ENCODE peak calls at places on chromosomes 5 and 9, in seven cellular contexts. R, F, H, G, Y, U and P are unnamed samples.

GRCh38 chr9:1619915-1620705 is 395.0 kb upstream of the SMARCA2 start:
- DNase-seq in R (peak; percentile 61), F (no peak), H (no peak), G (no peak), Y (no peak), U (no peak), P (no peak)

GRCh38 chr5:31066655-31067328 is 126.7 kb upstream of the CDH6 start:
- DNase-seq in R (no peak), F (no peak), H (no peak), G (no peak), Y (no peak), U (no peak), P (no peak)

GRCh38 chr5:72018158-72018803 is 89.0 kb upstream of the MAP1B start:
- DNase-seq in R (no peak), F (no peak), H (peak; percentile 45), G (no peak), Y (no peak), U (peak; percentile 55), P (no peak)

GRCh38 chr5:150513375-150514309 is 5.7 kb downstream of the NDST1 start:
- DNase-seq in R (peak; percentile 83), F (no peak), H (no peak), G (no peak), Y (no peak), U (no peak), P (no peak)

GRCh38 chr9:120236596-120236995 is 343.4 kb downstream of the CDK5RAP2 start:
- DNase-seq in R (no peak), F (no peak), H (no peak), G (no peak), Y (no peak), U (no peak), P (no peak)

GRCh38 chr5:136135536-136135935 is 2.9 kb downstream of the SMAD5 start:
- DNase-seq in R (no peak), F (no peak), H (no peak), G (no peak), Y (no peak), U (no peak), P (no peak)

GRCh38 chr9:35470894-35471293 is 19.0 kb upstream of the RUSC2 start:
- DNase-seq in R (peak; percentile 20), F (no peak), H (no peak), G (no peak), Y (no peak), U (no peak), P (no peak)

GRCh38 chr9:132244582-132245455 is 83.0 kb downstream of the NTNG2 start:
- DNase-seq in R (no peak), F (no peak), H (no peak), G (no peak), Y (no peak), U (peak; percentile 78), P (no peak)

GRCh38 chr5:73419414-73420390 is 28.9 kb downstream of the FOXD1 start:
- DNase-seq in R (no peak), F (no peak), H (no peak), G (no peak), Y (peak; percentile 49), U (no peak), P (no peak)

GRCh38 chr9:78238061-78239038 is 2.5 kb downstream of the CEP78 start:
- DNase-seq in R (no peak), F (no peak), H (no peak), G (no peak), Y (no peak), U (no peak), P (no peak)

GRCh38 chr5:139094154-139095131 is 103.7 kb downstream of the SIL1 start:
- DNase-seq in R (no peak), F (no peak), H (no peak), G (no peak), Y (no peak), U (no peak), P (no peak)

GRCh38 chr5:72288923-72289322 is 31.1 kb downstream of the MRPS27 start:
- DNase-seq in R (peak; percentile 62), F (peak; percentile 78), H (no peak), G (peak; percentile 33), Y (peak; percentile 47), U (peak; percentile 31), P (peak; percentile 98)

GRCh38 chr5:93621340-93621872 is 38.4 kb downstream of the NR2F1 start:
- DNase-seq in R (peak; percentile 87), F (peak; percentile 86), H (no peak), G (peak; percentile 91), Y (peak; percentile 84), U (peak; percentile 92), P (peak; percentile 71)

GRCh38 chr9:132609829-132610228 is 27.4 kb downstream of the BARHL1 start:
- DNase-seq in R (no peak), F (no peak), H (no peak), G (no peak), Y (no peak), U (no peak), P (no peak)

GRCh38 chr5:90802695-90803317 is 244.2 kb downstream of the ADGRV1 start:
- DNase-seq in R (peak; percentile 22), F (no peak), H (no peak), G (peak; percentile 12), Y (peak; percentile 9), U (no peak), P (peak; percentile 35)

GRCh38 chr5:167777746-167778145 is 513.7 kb upstream of the WWC1 start:
- DNase-seq in R (no peak), F (no peak), H (no peak), G (no peak), Y (no peak), U (no peak), P (no peak)

GRCh38 chr9:127177221-127177620 is 54.8 kb upstream of the ANGPTL2 start:
- DNase-seq in R (no peak), F (no peak), H (no peak), G (no peak), Y (no peak), U (no peak), P (no peak)

GRCh38 chr9:112091805-112092204 is 83.3 kb downstream of the SUSD1 start:
- DNase-seq in R (peak; percentile 73), F (peak; percentile 18), H (no peak), G (peak; percentile 42), Y (peak; percentile 39), U (peak; percentile 41), P (no peak)

GRCh38 chr5:123670981-123671557 is 159.1 kb downstream of the CSNK1G3 start:
- DNase-seq in R (peak; percentile 57), F (no peak), H (peak; percentile 7), G (peak; percentile 47), Y (peak; percentile 53), U (peak; percentile 59), P (peak; percentile 9)

GRCh38 chr9:1804128-1804865 is 210.8 kb upstream of the SMARCA2 start:
- DNase-seq in R (no peak), F (no peak), H (no peak), G (no peak), Y (no peak), U (no peak), P (no peak)

GRCh38 chr9:128243486-128244415 is 32.1 kb downstream of the GOLGA2 start:
- DNase-seq in R (no peak), F (no peak), H (no peak), G (no peak), Y (no peak), U (no peak), P (no peak)

GRCh38 chr5:95620870-95621838 is 1.3 kb downstream of the GPR150 start:
- DNase-seq in R (peak; percentile 7), F (no peak), H (peak; percentile 32), G (peak; percentile 48), Y (peak; percentile 54), U (peak; percentile 69), P (no peak)

GRCh38 chr9:136985853-136986252 is 3.1 kb downstream of the LCNL1 start:
- DNase-seq in R (no peak), F (no peak), H (no peak), G (no peak), Y (no peak), U (peak; percentile 53), P (no peak)

GRCh38 chr5:160506006-160507004 is 84.7 kb downstream of the PTTG1 start:
- DNase-seq in R (peak; percentile 86), F (no peak), H (peak; percentile 66), G (no peak), Y (no peak), U (peak; percentile 81), P (no peak)

GRCh38 chr9:32247173-32247572 is 137.3 kb upstream of the ACO1 start:
- DNase-seq in R (peak; percentile 35), F (no peak), H (no peak), G (no peak), Y (no peak), U (no peak), P (no peak)

GRCh38 chr5:141618030-141618803 is 583 bp downstream of the DIAPH1 start:
- DNase-seq in R (no peak), F (peak; percentile 60), H (peak; percentile 37), G (peak; percentile 35), Y (peak; percentile 15), U (peak; percentile 60), P (peak; percentile 7)

GRCh38 chr5:38846379-38846967 is 661 bp downstream of the OSMR start:
- DNase-seq in R (no peak), F (no peak), H (no peak), G (no peak), Y (no peak), U (no peak), P (no peak)

GRCh38 chr5:83764101-83764500 is 43.4 kb upstream of the HAPLN1 start:
- DNase-seq in R (no peak), F (no peak), H (no peak), G (no peak), Y (no peak), U (no peak), P (no peak)

GRCh38 chr9:69674741-69675438 is 2.7 kb upstream of the APBA1 start:
- DNase-seq in R (no peak), F (peak; percentile 56), H (no peak), G (no peak), Y (no peak), U (no peak), P (peak; percentile 14)

GRCh38 chr9:131667576-131667975 is 72.3 kb downstream of the RAPGEF1 start:
- DNase-seq in R (no peak), F (no peak), H (peak; percentile 53), G (no peak), Y (no peak), U (no peak), P (no peak)